ENCODE peak calls at places on chromosomes 3 and 15, in eight cellular contexts. O is naive thymus-derived CD4-positive, alpha-beta T cell; H is HEK293T; Z is prostate gland; A is AG09309; V is GM03348; G is AG08396; N is ACHN. R is an unnamed sample.
A peak's percentile ranks its signal among the peaks of the same experiment; 100 is the strongest.

GRCh38 chr15:92638291-92638708 is 17.3 kb downstream of the FAM174B start:
- DNase-seq in O (no peak), H (no peak), Z (peak; percentile 79), A (no peak), V (no peak), G (no peak), N (no peak), R (no peak)

GRCh38 chr3:132543016-132543739 is 53.9 kb upstream of the ACKR4 start:
- DNase-seq in O (no peak), H (no peak), Z (no peak), A (peak; percentile 89), V (peak; percentile 74), G (peak; percentile 51), N (peak; percentile 12), R (no peak)

GRCh38 chr3:8579101-8579500 is 65.5 kb downstream of the SSUH2 start:
- DNase-seq in O (no peak), H (no peak), Z (no peak), A (no peak), V (no peak), G (no peak), N (no peak), R (no peak)

GRCh38 chr3:58899159-58899952 is 150.5 kb downstream of the CFAP20DC start:
- DNase-seq in O (no peak), H (no peak), Z (no peak), A (no peak), V (peak; percentile 27), G (no peak), N (no peak), R (peak; percentile 44)

GRCh38 chr15:67818464-67818863 is 6.8 kb upstream of the SKOR1 start:
- DNase-seq in O (no peak), H (no peak), Z (no peak), A (no peak), V (no peak), G (no peak), N (no peak), R (no peak)

GRCh38 chr3:123375014-123375940 is 73.6 kb downstream of the ADCY5 start:
- DNase-seq in O (no peak), H (no peak), Z (no peak), A (no peak), V (no peak), G (no peak), N (no peak), R (no peak)

GRCh38 chr3:158659454-158660237 is 12.8 kb downstream of the LXN start:
- DNase-seq in O (peak; percentile 51), H (peak; percentile 59), Z (peak; percentile 50), A (peak; percentile 46), V (peak; percentile 83), G (peak; percentile 75), N (peak; percentile 60), R (no peak)

GRCh38 chr3:114508976-114509375 is 215.1 kb downstream of the TIGIT start:
- DNase-seq in O (no peak), H (no peak), Z (no peak), A (no peak), V (no peak), G (no peak), N (no peak), R (no peak)

GRCh38 chr3:7744850-7745249 is 756.8 kb upstream of the LMCD1 start:
- DNase-seq in O (no peak), H (no peak), Z (no peak), A (no peak), V (no peak), G (no peak), N (no peak), R (no peak)

GRCh38 chr3:56952846-56953245 is 107.6 kb upstream of the SPATA12 start:
- DNase-seq in O (no peak), H (no peak), Z (no peak), A (no peak), V (no peak), G (no peak), N (no peak), R (no peak)

GRCh38 chr3:157819415-157819814 is 286.8 kb downstream of the SHOX2 start:
- DNase-seq in O (no peak), H (no peak), Z (no peak), A (no peak), V (peak; percentile 6), G (no peak), N (no peak), R (no peak)

GRCh38 chr3:72820405-72820804 is 27.8 kb downstream of the SHQ1 start:
- DNase-seq in O (no peak), H (no peak), Z (peak; percentile 79), A (peak; percentile 62), V (peak; percentile 37), G (peak; percentile 9), N (no peak), R (no peak)

GRCh38 chr3:150439657-150440056 is 31.6 kb downstream of the TSC22D2 start:
- DNase-seq in O (no peak), H (no peak), Z (no peak), A (no peak), V (peak; percentile 11), G (no peak), N (no peak), R (no peak)

R was measured in left ventricle myocardium superior.